ENCODE peak calls at places on chromosomes 2 and 18, in four cellular contexts. One of them, this sample, is unnamed.

GRCh38 chr2:71672011-71672639 is 218.8 kb downstream of the DYSF start:
- DNase-seq in astrocyte of the spinal cord: no peak
- DNase-seq in right atrium auricular region: peak
- DNase-seq in NCI-H1048: no peak
- DNase-seq in this sample: no peak

GRCh38 chr18:44594779-44595467 is 85.8 kb upstream of the SETBP1 start:
- DNase-seq in astrocyte of the spinal cord: peak
- DNase-seq in right atrium auricular region: no peak
- DNase-seq in NCI-H1048: no peak
- DNase-seq in this sample: no peak

GRCh38 chr2:3117650-3118216 is 259.9 kb downstream of the EIPR1 start:
- DNase-seq in astrocyte of the spinal cord: no peak
- DNase-seq in right atrium auricular region: no peak
- DNase-seq in NCI-H1048: no peak
- DNase-seq in this sample: no peak

GRCh38 chr2:16279201-16279570 is 338.8 kb downstream of the MYCN start:
- DNase-seq in astrocyte of the spinal cord: no peak
- DNase-seq in right atrium auricular region: no peak
- DNase-seq in NCI-H1048: no peak
- DNase-seq in this sample: peak

GRCh38 chr2:73937103-73937885 is 10.6 kb downstream of the DGUOK start:
- DNase-seq in astrocyte of the spinal cord: peak
- DNase-seq in right atrium auricular region: no peak
- DNase-seq in NCI-H1048: no peak
- DNase-seq in this sample: no peak

GRCh38 chr2:191166756-191167445 is 16.1 kb upstream of the STAT4 start:
- DNase-seq in astrocyte of the spinal cord: no peak
- DNase-seq in right atrium auricular region: no peak
- DNase-seq in NCI-H1048: no peak
- DNase-seq in this sample: no peak

GRCh38 chr18:519019-519879 is 18.7 kb upstream of the COLEC12 start:
- DNase-seq in astrocyte of the spinal cord: peak
- DNase-seq in right atrium auricular region: no peak
- DNase-seq in NCI-H1048: no peak
- DNase-seq in this sample: no peak

GRCh38 chr2:39124770-39125075 is 3.9 kb upstream of the SOS1 start:
- DNase-seq in astrocyte of the spinal cord: no peak
- DNase-seq in right atrium auricular region: no peak
- DNase-seq in NCI-H1048: no peak
- DNase-seq in this sample: no peak

GRCh38 chr2:128625966-128626757 is 307.5 kb upstream of the HS6ST1 start:
- DNase-seq in astrocyte of the spinal cord: no peak
- DNase-seq in right atrium auricular region: no peak
- DNase-seq in NCI-H1048: no peak
- DNase-seq in this sample: no peak

GRCh38 chr18:79384151-79384807 is 11.5 kb upstream of the NFATC1 start:
- DNase-seq in astrocyte of the spinal cord: no peak
- DNase-seq in right atrium auricular region: no peak
- DNase-seq in NCI-H1048: no peak
- DNase-seq in this sample: no peak

GRCh38 chr2:19874726-19875125 is 27.1 kb downstream of the TTC32 start:
- DNase-seq in astrocyte of the spinal cord: no peak
- DNase-seq in right atrium auricular region: no peak
- DNase-seq in NCI-H1048: no peak
- DNase-seq in this sample: no peak

GRCh38 chr2:234753701-234754100 is 198.1 kb upstream of the SH3BP4 start:
- DNase-seq in astrocyte of the spinal cord: no peak
- DNase-seq in right atrium auricular region: no peak
- DNase-seq in NCI-H1048: no peak
- DNase-seq in this sample: no peak

GRCh38 chr2:67346718-67347407 is 50.3 kb upstream of the ETAA1 start:
- DNase-seq in astrocyte of the spinal cord: peak
- DNase-seq in right atrium auricular region: no peak
- DNase-seq in NCI-H1048: no peak
- DNase-seq in this sample: no peak

GRCh38 chr18:59002974-59003594 is 136.6 kb upstream of the SEC11C start:
- DNase-seq in astrocyte of the spinal cord: no peak
- DNase-seq in right atrium auricular region: no peak
- DNase-seq in NCI-H1048: no peak
- DNase-seq in this sample: no peak

GRCh38 chr2:27520316-27520715 is 23.7 kb downstream of the GCKR start:
- DNase-seq in astrocyte of the spinal cord: no peak
- DNase-seq in right atrium auricular region: no peak
- DNase-seq in NCI-H1048: no peak
- DNase-seq in this sample: peak

GRCh38 chr2:147288131-147288530 is 556.7 kb upstream of the ACVR2A start:
- DNase-seq in astrocyte of the spinal cord: no peak
- DNase-seq in right atrium auricular region: no peak
- DNase-seq in NCI-H1048: no peak
- DNase-seq in this sample: no peak

GRCh38 chr2:169012812-169013627 is 18.1 kb downstream of the ABCB11 start:
- DNase-seq in astrocyte of the spinal cord: no peak
- DNase-seq in right atrium auricular region: no peak
- DNase-seq in NCI-H1048: no peak
- DNase-seq in this sample: no peak

GRCh38 chr2:237223208-237223861 is 137.6 kb downstream of the COPS8 start:
- DNase-seq in astrocyte of the spinal cord: peak
- DNase-seq in right atrium auricular region: peak
- DNase-seq in NCI-H1048: no peak
- DNase-seq in this sample: no peak

GRCh38 chr18:50560681-50561629 is 1.1 kb downstream of the MAPK4 start:
- DNase-seq in astrocyte of the spinal cord: no peak
- DNase-seq in right atrium auricular region: no peak
- DNase-seq in NCI-H1048: no peak
- DNase-seq in this sample: no peak

GRCh38 chr18:31050635-31051034 is 8.1 kb upstream of the DSC3 start:
- DNase-seq in astrocyte of the spinal cord: no peak
- DNase-seq in right atrium auricular region: no peak
- DNase-seq in NCI-H1048: no peak
- DNase-seq in this sample: no peak

GRCh38 chr2:233426619-233427342 is 72.5 kb downstream of the DGKD start:
- DNase-seq in astrocyte of the spinal cord: peak
- DNase-seq in right atrium auricular region: peak
- DNase-seq in NCI-H1048: no peak
- DNase-seq in this sample: no peak

GRCh38 chr2:118474151-118474561 is 373.3 kb downstream of the EN1 start:
- DNase-seq in astrocyte of the spinal cord: no peak
- DNase-seq in right atrium auricular region: no peak
- DNase-seq in NCI-H1048: no peak
- DNase-seq in this sample: peak

GRCh38 chr18:23487738-23488625 is 15.3 kb upstream of the RMC1 start:
- DNase-seq in astrocyte of the spinal cord: peak
- DNase-seq in right atrium auricular region: no peak
- DNase-seq in NCI-H1048: no peak
- DNase-seq in this sample: no peak

GRCh38 chr2:171081649-171082111 is 79.0 kb downstream of the TLK1 start:
- DNase-seq in astrocyte of the spinal cord: no peak
- DNase-seq in right atrium auricular region: no peak
- DNase-seq in NCI-H1048: no peak
- DNase-seq in this sample: no peak

GRCh38 chr2:65504814-65505697 is 72.7 kb upstream of the SPRED2 start:
- DNase-seq in astrocyte of the spinal cord: no peak
- DNase-seq in right atrium auricular region: no peak
- DNase-seq in NCI-H1048: no peak
- DNase-seq in this sample: no peak

GRCh38 chr2:119282966-119283511 is 59.4 kb downstream of the STEAP3 start:
- DNase-seq in astrocyte of the spinal cord: no peak
- DNase-seq in right atrium auricular region: no peak
- DNase-seq in NCI-H1048: no peak
- DNase-seq in this sample: peak

GRCh38 chr2:199484927-199485326 is 27.2 kb upstream of the SATB2 start:
- DNase-seq in astrocyte of the spinal cord: no peak
- DNase-seq in right atrium auricular region: no peak
- DNase-seq in NCI-H1048: no peak
- DNase-seq in this sample: no peak

GRCh38 chr2:156405586-156405985 is 30.6 kb upstream of the GPD2 start:
- DNase-seq in astrocyte of the spinal cord: no peak
- DNase-seq in right atrium auricular region: peak
- DNase-seq in NCI-H1048: no peak
- DNase-seq in this sample: no peak

GRCh38 chr18:32310119-32310518 is 120.3 kb downstream of the MEP1B start:
- DNase-seq in astrocyte of the spinal cord: peak
- DNase-seq in right atrium auricular region: no peak
- DNase-seq in NCI-H1048: no peak
- DNase-seq in this sample: no peak

GRCh38 chr2:18763338-18763737 is 174.0 kb upstream of the NT5C1B start:
- DNase-seq in astrocyte of the spinal cord: peak
- DNase-seq in right atrium auricular region: no peak
- DNase-seq in NCI-H1048: no peak
- DNase-seq in this sample: no peak

GRCh38 chr2:47022399-47022798 is 106.8 kb upstream of the MCFD2 start:
- DNase-seq in astrocyte of the spinal cord: no peak
- DNase-seq in right atrium auricular region: no peak
- DNase-seq in NCI-H1048: no peak
- DNase-seq in this sample: no peak

GRCh38 chr2:194610297-194610696 is 1046.7 kb upstream of the SLC39A10 start:
- DNase-seq in astrocyte of the spinal cord: no peak
- DNase-seq in right atrium auricular region: no peak
- DNase-seq in NCI-H1048: no peak
- DNase-seq in this sample: no peak

GRCh38 chr2:156890498-156891148 is 366.9 kb upstream of the GALNT5 start:
- DNase-seq in astrocyte of the spinal cord: no peak
- DNase-seq in right atrium auricular region: no peak
- DNase-seq in NCI-H1048: no peak
- DNase-seq in this sample: no peak

GRCh38 chr2:225895126-225895525 is 495.6 kb downstream of the NYAP2 start:
- DNase-seq in astrocyte of the spinal cord: peak
- DNase-seq in right atrium auricular region: no peak
- DNase-seq in NCI-H1048: no peak
- DNase-seq in this sample: no peak